ENCODE peak calls at places on chromosomes 4 and X, in four cellular contexts. B is PC-3, X is fibroblast of lung, A is HepG2. T is an unnamed sample.

GRCh38 chr4:113382704-113383103 is 333.3 kb downstream of the ANK2 start:
- DNase-seq in A (no peak), X (peak), B (no peak), T (no peak)

GRCh38 chrX:123173833-123174232 is 10.2 kb upstream of the GRIA3 start:
- DNase-seq in B (peak), X (peak), A (no peak), T (no peak)

GRCh38 chrX:72060196-72060974 is 71.3 kb downstream of the RTL5 start:
- DNase-seq in A (no peak), X (no peak), B (no peak), T (no peak)

GRCh38 chrX:135328421-135329005 is 19.2 kb downstream of the ETDC start:
- DNase-seq in X (no peak), A (no peak), B (no peak), T (peak)

GRCh38 chr4:7158081-7158750 is 34.1 kb upstream of the SORCS2 start:
- DNase-seq in A (no peak), X (no peak), B (no peak), T (no peak)

GRCh38 chr4:87038837-87039715 is 104.3 kb downstream of the AFF1 start:
- DNase-seq in B (peak), A (no peak), X (peak), T (peak)

GRCh38 chr4:74473155-74473811 is 28.3 kb downstream of the AREG start:
- DNase-seq in X (peak), B (peak), A (peak), T (peak)

GRCh38 chr4:113435893-113436292 is 325.6 kb downstream of the CAMK2D start:
- DNase-seq in B (peak), A (no peak), X (peak), T (peak)

GRCh38 chr4:98615991-98616390 is 42.4 kb downstream of the TSPAN5 start:
- DNase-seq in X (no peak), B (no peak), A (no peak), T (peak)

GRCh38 chr4:124025423-124025822 is 628.8 kb downstream of the SPRY1 start:
- DNase-seq in X (no peak), A (no peak), B (no peak), T (no peak)

GRCh38 chr4:29326816-29327215 is 1393.4 kb upstream of the PCDH7 start:
- DNase-seq in X (no peak), A (no peak), B (peak), T (no peak)

GRCh38 chr4:164509951-164510350 is 244.0 kb upstream of the SMIM31 start:
- DNase-seq in B (peak), X (peak), A (no peak), T (peak)

DNA sequence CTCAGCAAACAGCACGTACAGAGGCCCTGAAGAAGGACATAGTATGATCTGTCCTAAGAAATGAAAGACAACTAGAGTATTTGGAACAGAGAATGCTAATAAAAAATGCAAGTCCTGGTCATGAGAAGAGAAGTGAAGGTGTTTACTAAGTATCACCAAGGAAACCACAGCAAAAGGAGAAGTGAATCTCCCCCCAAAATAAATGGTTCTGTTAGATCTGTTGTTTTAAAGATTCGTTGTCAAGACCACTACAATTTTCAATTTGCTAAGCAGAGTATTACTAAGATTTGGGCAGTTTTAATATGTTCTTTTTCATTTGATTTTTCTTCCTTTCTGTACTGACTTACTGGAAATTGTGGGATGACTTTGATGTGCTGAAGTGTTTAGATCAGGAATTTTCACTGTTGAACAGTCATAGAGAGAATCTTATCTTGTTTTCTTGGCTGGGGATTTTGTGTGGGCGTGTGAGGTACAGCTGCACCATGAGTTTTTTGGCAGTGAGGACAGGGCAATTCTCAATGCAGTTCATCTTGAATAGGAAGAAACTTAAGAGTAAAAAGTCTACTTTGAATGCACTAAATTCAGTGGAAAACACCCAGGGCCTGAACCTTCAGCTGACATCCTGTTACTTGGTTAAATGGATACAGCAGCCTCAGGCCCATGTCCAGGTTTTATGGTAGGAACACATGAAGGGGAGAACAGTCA is 132.2 kb downstream of the STIM2 start:
- DNase-seq in A (no peak), X (peak), B (no peak), T (peak)
- H3K27ac ChIP-seq in A (no peak), X (peak), B (no peak), T (peak)

DNA sequence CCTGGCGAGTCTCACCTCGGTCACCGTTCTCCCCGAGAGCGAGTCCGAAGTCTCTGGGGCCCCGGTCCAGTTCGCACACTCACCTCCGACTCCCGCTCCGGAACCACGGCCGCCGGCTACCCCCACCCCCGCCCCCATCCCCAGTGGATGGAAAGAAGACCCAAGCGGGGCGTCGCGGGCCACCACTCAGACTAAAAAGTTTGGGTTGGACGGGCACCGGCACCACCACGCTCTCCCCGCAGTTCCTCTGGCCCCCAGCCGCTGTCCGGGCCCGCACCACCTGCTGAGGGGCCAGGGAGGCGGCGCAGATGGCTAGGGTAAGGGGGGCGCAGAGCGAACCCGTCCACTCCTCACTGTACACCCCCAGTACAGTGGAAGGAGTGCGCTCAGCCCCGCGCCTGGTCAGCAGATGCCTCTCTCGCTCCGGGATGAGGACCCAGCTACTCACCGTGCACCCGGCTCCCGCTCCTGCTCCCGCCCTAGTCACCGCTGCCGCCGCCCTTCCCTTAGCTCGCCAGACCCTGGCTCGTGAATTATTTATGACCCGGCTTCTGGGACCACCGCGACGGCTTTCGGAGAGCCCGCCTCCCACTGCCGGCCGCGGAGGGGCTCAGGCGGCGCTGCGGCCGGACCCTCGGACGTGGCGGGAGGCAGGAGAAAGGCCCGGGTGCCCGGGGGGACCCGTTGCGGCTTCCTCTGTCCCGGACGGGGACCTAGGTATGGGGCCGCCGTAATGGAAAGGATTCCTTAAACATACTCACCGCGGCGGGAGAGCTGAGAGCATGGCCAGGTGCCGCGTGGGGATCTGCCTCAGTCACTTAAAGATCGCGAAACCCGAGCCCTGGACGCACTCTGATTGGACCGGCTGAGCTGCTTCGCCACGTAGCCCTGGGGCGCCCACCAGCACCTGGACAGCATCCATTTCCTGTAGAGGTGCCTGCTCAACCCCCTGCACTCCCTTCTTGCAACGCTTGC is at the start of gene PROM1:
- DNase-seq in B (no peak), A (peak), X (no peak), T (no peak)
- TF ChIP-seq EZH2 in B (no peak), A (no peak), X (peak), T (peak)

DNA sequence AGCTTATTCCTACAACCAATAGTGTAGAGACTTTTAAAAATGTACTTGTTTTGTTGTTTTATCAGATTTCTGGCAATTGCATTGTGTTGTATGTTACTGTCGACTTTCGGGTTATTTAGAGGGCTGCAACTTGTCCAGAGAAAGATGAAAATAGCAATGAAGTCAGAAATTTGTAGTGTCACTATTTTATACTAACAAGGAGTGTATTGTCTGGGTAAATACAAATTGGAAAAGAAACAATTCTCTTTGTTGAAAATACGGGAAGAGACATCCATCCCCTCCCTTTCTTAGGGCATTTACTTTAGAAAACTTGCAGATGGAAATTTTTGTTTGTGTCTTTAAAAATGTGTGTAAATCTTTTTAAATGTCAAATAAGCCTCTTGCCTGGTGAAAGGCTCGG is 792.0 kb downstream of the PCDH18 start:
- DNase-seq in A (no peak), X (no peak), B (no peak), T (no peak)
- H3K27ac ChIP-seq in A (no peak), X (no peak), B (no peak), T (no peak)

GRCh38 chrX:114582698-114583395 is 1.0 kb upstream of the HTR2C start:
- DNase-seq in A (no peak), B (no peak), X (no peak), T (no peak)
- TF ChIP-seq EZH2 in A (no peak), B (no peak), X (no peak), T (no peak)

GRCh38 chrX:132023896-132024386 is 839 bp downstream of the STK26 start:
- DNase-seq in X (no peak), A (no peak), B (peak), T (no peak)
- H3K27ac ChIP-seq in X (no peak), A (peak), B (peak), T (no peak)

GRCh38 chr4:13527983-13528822 is 16.1 kb downstream of the NKX3-2 start:
- DNase-seq in X (no peak), B (no peak), A (no peak), T (no peak)

GRCh38 chr4:13525606-13526281 is 18.6 kb downstream of the NKX3-2 start:
- DNase-seq in X (no peak), A (no peak), B (no peak), T (no peak)

GRCh38 chr4:13527192-13527982 is 16.9 kb downstream of the NKX3-2 start:
- DNase-seq in X (no peak), A (no peak), B (no peak), T (no peak)

GRCh38 chr4:13524504-13525243 is 19.6 kb downstream of the NKX3-2 start:
- DNase-seq in X (no peak), A (no peak), B (no peak), T (peak)

DNA sequence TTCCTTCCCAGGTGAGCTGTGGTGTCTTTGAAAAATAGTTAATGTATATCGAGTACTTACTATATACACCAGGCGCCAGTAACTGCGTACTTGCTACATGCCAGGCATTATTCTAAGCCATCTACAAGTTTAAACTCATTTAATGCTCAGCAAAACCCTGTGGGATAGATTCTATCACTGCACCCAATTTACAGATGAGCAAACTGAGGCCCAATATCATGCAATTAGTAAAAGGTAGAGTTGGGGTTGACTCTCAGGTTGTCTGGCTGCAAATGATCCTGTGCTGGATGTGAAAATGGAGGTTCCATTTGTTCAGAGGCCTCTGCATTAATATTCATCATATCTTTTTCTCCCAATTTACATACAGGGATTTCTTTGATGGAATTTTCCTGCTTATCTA is 17.6 kb downstream of the NKX3-2 start:
- DNase-seq in X (no peak), A (no peak), B (no peak), T (no peak)
- TF ChIP-seq EZH2 in X (no peak), A (no peak), B (no peak), T (no peak)

DNA sequence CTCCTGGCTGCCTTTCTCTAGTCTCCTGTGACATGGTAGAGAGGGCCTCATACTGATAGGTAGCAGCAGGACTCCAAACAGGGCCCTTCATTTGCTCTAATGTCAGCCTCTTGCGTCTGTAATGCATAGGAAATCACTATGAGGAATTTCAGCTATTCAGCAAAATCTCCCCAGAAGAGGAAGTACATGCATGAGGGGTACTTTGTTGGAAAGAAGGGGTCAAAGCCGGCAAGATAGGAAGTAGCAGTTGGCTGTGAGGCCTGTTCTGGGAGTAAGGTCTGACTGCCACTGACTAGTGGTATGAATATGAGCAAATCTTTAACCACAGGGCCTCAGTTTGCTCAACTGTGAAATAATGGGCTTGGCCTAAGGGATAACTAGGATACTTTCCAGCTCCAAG is 283.2 kb downstream of the ARHGAP10 start:
- DNase-seq in X (no peak), B (no peak), A (no peak), T (peak)
- H3K27ac ChIP-seq in X (no peak), B (no peak), A (peak), T (no peak)

DNA sequence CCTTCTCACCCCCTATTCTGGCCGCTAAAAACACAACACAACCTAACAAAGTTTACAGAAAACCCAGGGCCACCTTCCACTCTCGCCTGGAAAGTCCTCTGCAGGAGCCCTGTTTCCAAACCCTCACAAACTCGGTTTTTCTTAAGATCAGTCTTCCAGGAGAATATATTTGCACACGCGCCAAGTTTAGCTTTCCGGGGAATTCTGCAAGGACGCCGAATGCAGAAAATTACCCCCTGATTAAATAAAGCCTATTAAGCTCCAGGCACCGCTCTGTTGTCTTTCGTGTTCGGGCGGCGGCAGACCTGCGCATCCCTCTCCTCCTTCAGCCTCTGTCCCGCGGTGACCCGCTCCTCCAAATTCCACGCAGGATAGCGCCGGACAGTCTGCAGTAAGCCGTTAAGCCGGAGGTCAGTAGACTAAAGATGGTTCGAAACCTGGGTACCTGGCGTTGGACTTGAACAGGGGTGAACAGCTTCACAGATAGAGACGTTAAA is 5.0 kb downstream of the MSX1 start:
- DNase-seq in A (no peak), X (no peak), B (no peak), T (no peak)
- TF ChIP-seq EZH2 in A (no peak), X (peak), B (no peak), T (peak)

DNA sequence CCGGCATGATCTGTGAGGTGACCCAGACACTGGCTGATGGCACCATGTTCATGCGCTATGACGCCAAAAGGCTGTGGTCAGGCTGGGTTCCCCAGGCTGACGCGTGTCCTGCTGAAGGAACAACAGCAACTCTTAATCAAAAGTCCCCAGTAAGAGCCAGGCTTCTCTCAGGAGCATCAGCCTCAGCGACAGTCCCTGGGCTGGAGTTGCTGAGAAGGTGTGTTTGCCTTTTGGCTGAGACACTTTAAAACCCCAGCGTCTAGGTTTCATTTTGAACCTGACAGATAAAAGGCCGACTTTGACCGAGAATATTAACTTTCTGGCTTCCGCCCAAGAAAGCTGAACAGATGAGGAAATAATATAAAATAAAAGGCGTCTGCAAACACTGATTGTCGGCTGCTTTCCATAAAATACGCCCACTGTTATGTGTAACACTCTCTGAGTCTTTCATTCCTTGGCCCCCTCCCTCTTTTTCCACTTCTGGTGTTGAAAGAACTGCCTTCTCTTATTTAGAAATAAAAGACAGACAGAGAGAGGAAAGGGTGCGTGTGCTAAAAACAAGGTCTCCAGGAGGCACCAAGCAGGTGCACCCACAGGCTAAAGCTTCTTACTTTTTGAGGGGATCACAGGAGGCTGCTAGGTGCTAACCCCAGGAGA is 373.6 kb downstream of the MID1IP1 start:
- DNase-seq in X (no peak), B (peak), A (no peak), T (no peak)
- H3K27ac ChIP-seq in X (no peak), B (no peak), A (no peak), T (no peak)

GRCh38 chr4:173515458-173515857 is 14.6 kb downstream of the HAND2 start:
- DNase-seq in X (no peak), B (no peak), A (no peak), T (no peak)

GRCh38 chr4:173516621-173517612 is 13.1 kb downstream of the HAND2 start:
- DNase-seq in A (no peak), X (no peak), B (no peak), T (no peak)

GRCh38 chr4:173518419-173519102 is 11.5 kb downstream of the HAND2 start:
- DNase-seq in A (no peak), B (no peak), X (no peak), T (no peak)

GRCh38 chr4:173519130-173520101 is 10.6 kb downstream of the HAND2 start:
- DNase-seq in B (no peak), X (no peak), A (no peak), T (no peak)

GRCh38 chr4:173517781-173518371 is 12.2 kb downstream of the HAND2 start:
- DNase-seq in A (no peak), B (no peak), X (no peak), T (no peak)
- TF ChIP-seq EZH2 in A (no peak), B (no peak), X (peak), T (no peak)

T was measured in astrocyte.